ENCODE peak calls at places on chromosomes 4 and X, in five cellular contexts. D, E, B, F and T are unnamed samples.

GRCh38 chr4:15451866-15452765 is 17.6 kb upstream of the CC2D2A start:
- ATAC-seq in E (no peak), B (peak; percentile 69), F (peak; percentile 79), D (no peak), T (no peak)

GRCh38 chr4:74947798-74948197 is 14.9 kb downstream of the PARM1 start:
- ATAC-seq in E (no peak), B (peak; percentile 51), F (no peak), D (no peak), T (no peak)

GRCh38 chrX:40099046-40099968 is 1.5 kb upstream of the BCOR start:
- ATAC-seq in E (peak; percentile 8), D (peak; percentile 30), F (peak; percentile 13), B (peak; percentile 34), T (peak; percentile 15)

GRCh38 chr4:99855677-99856076 is 38.5 kb downstream of the LAMTOR3 start:
- ATAC-seq in E (peak; percentile 55), D (peak; percentile 50), B (peak; percentile 68), F (peak; percentile 45), T (peak; percentile 15)

GRCh38 chrX:115324194-115324593 is 34.7 kb downstream of the LUZP4 start:
- ATAC-seq in E (no peak), F (no peak), D (no peak), B (peak; percentile 43), T (no peak)

GRCh38 chrX:581066-581465 is 49.5 kb upstream of the SHOX start:
- ATAC-seq in E (no peak), B (no peak), D (no peak), F (no peak), T (no peak)

GRCh38 chr4:17336986-17337385 is 174.9 kb downstream of the QDPR start:
- ATAC-seq in F (no peak), D (peak; percentile 12), B (no peak), E (no peak), T (peak; percentile 25)

GRCh38 chrX:121308276-121308805 is 260.9 kb downstream of the GLUD2 start:
- ATAC-seq in E (peak; percentile 81), B (peak; percentile 84), F (peak; percentile 69), D (no peak), T (peak; percentile 84)

GRCh38 chrX:77003530-77003929 is 443.7 kb upstream of the FGF16 start:
- ATAC-seq in D (no peak), E (no peak), B (no peak), F (no peak), T (no peak)

GRCh38 chr4:119678761-119679160 is 50.2 kb upstream of the PDE5A start:
- ATAC-seq in F (no peak), D (no peak), E (no peak), B (no peak), T (no peak)

GRCh38 chr4:81021526-81021944 is 9.0 kb upstream of the BMP3 start:
- ATAC-seq in E (no peak), F (no peak), D (no peak), B (peak; percentile 94), T (no peak)

GRCh38 chr4:6222761-6223292 is 22.5 kb upstream of the JAKMIP1 start:
- ATAC-seq in F (no peak), E (no peak), D (no peak), B (no peak), T (no peak)

GRCh38 chrX:56728752-56729151 is 291 bp upstream of the NBDY start:
- ATAC-seq in B (peak; percentile 49), E (no peak), F (peak; percentile 56), D (peak; percentile 68), T (no peak)

GRCh38 chrX:39819921-39820849 is 277.6 kb downstream of the BCOR start:
- ATAC-seq in D (no peak), F (peak; percentile 66), E (peak; percentile 4), B (peak; percentile 34), T (no peak)

GRCh38 chr4:95548738-95549245 is at the start of gene UNC5C:
- ATAC-seq in D (no peak), E (peak; percentile 70), F (peak; percentile 92), B (peak; percentile 71), T (peak; percentile 7)

GRCh38 chr4:26958925-26959653 is 98.4 kb downstream of the STIM2 start:
- ATAC-seq in D (no peak), F (no peak), B (no peak), E (no peak), T (peak; percentile 91)

GRCh38 chr4:119098306-119098705 is 37.3 kb upstream of the MYOZ2 start:
- ATAC-seq in E (no peak), F (no peak), D (no peak), B (no peak), T (no peak)

GRCh38 chr4:34176609-34177008 is 2067.7 kb downstream of the ARAP2 start:
- ATAC-seq in F (no peak), D (no peak), E (no peak), B (no peak), T (no peak)

GRCh38 chr4:119623025-119623424 is 5.6 kb downstream of the PDE5A start:
- ATAC-seq in E (no peak), B (no peak), D (no peak), F (no peak), T (no peak)

GRCh38 chr4:37243722-37244582 is 591 bp upstream of the NWD2 start:
- ATAC-seq in E (no peak), D (no peak), F (no peak), B (no peak), T (no peak)

GRCh38 chr4:36322921-36323354 is 41.5 kb downstream of the DTHD1 start:
- ATAC-seq in B (peak; percentile 60), E (peak; percentile 38), D (peak; percentile 87), F (peak; percentile 44), T (peak; percentile 78)

GRCh38 chr4:65791111-65791806 is 121.0 kb upstream of the EPHA5 start:
- ATAC-seq in B (no peak), E (no peak), F (no peak), D (no peak), T (no peak)

GRCh38 chr4:150960818-150961217 is 54.3 kb downstream of the LRBA start:
- ATAC-seq in D (peak; percentile 77), F (no peak), E (peak; percentile 70), B (peak; percentile 88), T (peak; percentile 55)